ENCODE peak calls at places on chromosomes 4 and X, in four cellular contexts. H is pancreas, L is lower lobe of right lung, Z is AG10803. F is an unnamed sample.

GRCh38 chr4:155799794-155800123 is 40.9 kb downstream of the GUCY1B1 start:
- DNase-seq in L (no peak), Z (no peak), H (no peak), F (no peak)

GRCh38 chrX:151724563-151725337 is 8.9 kb downstream of the FATE1 start:
- DNase-seq in L (no peak), H (peak; percentile 54), Z (no peak), F (no peak)

GRCh38 chr4:26589699-26590098 is 5.8 kb downstream of the TBC1D19 start:
- DNase-seq in L (no peak), Z (no peak), H (no peak), F (no peak)

GRCh38 chr4:70531981-70532380 is 13.6 kb downstream of the AMTN start:
- DNase-seq in H (no peak), L (no peak), Z (no peak), F (no peak)

GRCh38 chr4:37245391-37245954 is 930 bp downstream of the NWD2 start:
- DNase-seq in H (no peak), Z (no peak), L (peak; percentile 29), F (no peak)

GRCh38 chr4:8505229-8505628 is 64.7 kb downstream of the TRMT44 start:
- DNase-seq in L (no peak), Z (no peak), H (no peak), F (no peak)

GRCh38 chrX:2425281-2426071 is 75.3 kb downstream of the DHRSX start:
- DNase-seq in L (no peak), H (no peak), Z (no peak), F (no peak)

GRCh38 chr4:72975488-72975784 is 94.1 kb downstream of the COX18 start:
- DNase-seq in H (no peak), Z (peak; percentile 53), L (no peak), F (no peak)

GRCh38 chr4:151524610-151525009 is 115.6 kb downstream of the FHIP1A start:
- DNase-seq in H (no peak), Z (no peak), L (no peak), F (no peak)

DNA sequence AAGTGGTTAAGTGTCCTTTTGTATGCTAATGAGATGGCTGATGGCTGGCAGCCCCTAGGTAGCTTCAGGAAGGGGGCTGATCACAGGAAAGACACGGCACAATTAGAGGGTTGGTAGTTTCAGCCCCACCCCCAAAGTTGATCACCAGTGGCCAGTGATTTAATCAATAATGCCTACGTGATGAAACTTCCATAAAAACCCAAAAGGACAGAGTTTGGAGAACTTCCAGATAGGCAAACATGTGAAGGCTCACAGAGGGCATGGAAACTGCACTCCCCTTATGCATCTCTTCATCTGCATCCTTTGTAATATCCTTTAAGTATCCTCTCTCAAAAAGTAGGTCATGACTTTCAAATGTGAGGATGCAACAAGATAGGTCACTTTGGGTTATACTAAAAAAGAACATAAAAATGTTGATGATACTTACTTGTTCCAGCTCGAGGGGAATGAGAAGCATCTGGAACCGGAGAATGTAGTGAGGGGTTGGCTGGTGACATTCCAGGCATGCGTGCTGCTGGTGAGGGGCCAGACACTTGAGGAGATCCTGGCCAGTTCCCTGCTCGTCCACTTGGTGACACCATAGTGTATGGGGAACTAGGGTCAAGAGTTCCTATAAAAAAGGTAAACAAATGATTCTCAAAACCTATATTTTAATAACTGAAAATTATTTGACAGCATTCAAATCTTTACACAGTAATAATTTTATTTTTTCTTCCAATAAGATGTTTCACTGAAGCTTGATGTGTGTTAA is 16.7 kb upstream of the CXorf38 start:
- DNase-seq in H (no peak), Z (peak; percentile 70), L (no peak), F (no peak)
- TF ChIP-seq CTCF in H (no peak), Z (peak; percentile 57), L (peak; percentile 21), F (peak; percentile 58)

GRCh38 chr4:53937327-53937726 is 127.1 kb downstream of the CHIC2 start:
- DNase-seq in L (no peak), Z (no peak), H (no peak), F (no peak)
- TF ChIP-seq CTCF in L (no peak), Z (no peak), H (no peak), F (no peak)

DNA sequence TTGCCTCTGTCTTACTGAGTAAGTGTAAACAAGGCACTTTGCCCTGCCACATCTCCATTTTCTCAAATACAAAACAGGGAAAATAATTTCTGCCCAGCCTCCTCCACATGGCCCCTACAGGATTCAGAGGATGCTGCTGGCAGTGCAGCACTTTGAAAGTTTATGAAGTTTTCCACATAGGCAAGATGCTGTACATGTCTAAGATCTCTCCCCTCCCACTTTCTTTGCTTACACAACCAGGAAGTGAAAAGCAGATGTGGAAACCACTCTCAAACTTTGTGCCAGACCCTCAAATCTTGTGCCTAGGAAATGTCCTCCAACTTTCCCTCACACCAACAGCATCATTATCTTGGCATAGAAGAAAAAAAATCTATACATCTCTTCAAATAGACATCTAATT is 257.0 kb upstream of the LDB2 start:
- DNase-seq in L (no peak), Z (peak; percentile 58), H (no peak), F (no peak)
- TF ChIP-seq CTCF in L (no peak), Z (peak; percentile 6), H (no peak), F (no peak)

DNA sequence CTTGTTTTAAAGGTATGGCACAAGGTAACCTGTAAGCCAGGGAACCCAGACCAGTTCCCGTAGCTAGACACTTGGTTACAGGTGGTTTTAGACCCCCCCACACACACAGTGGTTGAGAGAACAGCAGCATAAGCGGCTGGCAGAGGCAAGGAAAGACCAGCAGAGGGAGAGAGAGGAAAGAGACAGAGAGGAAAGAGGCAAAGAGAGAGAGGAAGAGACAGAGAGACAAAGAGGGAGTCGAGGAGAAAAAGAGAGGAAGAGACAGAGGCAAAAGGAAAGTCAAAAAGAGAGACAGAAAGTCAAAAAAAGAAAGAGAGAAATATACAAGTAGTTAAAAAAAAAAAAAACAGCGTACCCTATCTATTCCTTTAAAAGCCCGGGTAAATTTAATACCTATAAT is 19.5 kb upstream of the PCSK1N start:
- DNase-seq in H (no peak), L (no peak), Z (peak; percentile 1), F (no peak)
- TF ChIP-seq CTCF in H (no peak), L (no peak), Z (peak; percentile 35), F (peak; percentile 30)

DNA sequence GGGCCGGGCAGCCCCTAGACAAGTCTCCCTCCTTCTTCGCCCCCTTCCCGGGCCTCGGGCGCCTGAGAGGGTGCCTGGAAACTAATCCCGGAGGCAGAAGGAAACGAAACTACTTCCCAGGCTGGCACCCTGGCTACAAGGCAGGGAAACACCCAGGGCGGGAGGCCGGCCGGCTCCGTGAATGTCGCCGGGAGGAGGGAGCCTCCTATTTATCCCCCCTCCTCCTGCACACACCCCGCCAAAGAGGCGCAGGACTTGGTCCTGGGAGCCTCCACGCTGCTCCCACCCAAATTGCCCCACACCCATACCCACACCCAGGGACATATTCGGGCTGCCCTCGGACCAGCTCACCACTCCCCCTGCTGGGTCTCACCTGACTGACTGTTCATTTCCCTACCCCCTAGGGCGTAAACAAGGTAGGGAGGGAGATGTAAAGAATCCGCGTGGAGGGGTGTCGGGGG is at the start of gene BTC:
- DNase-seq in Z (no peak), L (peak; percentile 72), H (peak; percentile 77), F (peak; percentile 65)
- TF ChIP-seq CTCF in Z (peak; percentile 5), L (peak; percentile 22), H (peak; percentile 17), F (peak; percentile 51)

GRCh38 chr4:122854444-122854843 is 27.8 kb downstream of the FGF2 start:
- DNase-seq in Z (peak; percentile 39), L (no peak), H (no peak), F (no peak)

GRCh38 chr4:122857160-122857559 is 30.5 kb downstream of the FGF2 start:
- DNase-seq in L (no peak), Z (no peak), H (no peak), F (no peak)

GRCh38 chr4:122851568-122851967 is 24.9 kb downstream of the FGF2 start:
- DNase-seq in H (no peak), L (no peak), Z (no peak), F (no peak)

GRCh38 chr4:122854860-122855259 is 28.2 kb downstream of the FGF2 start:
- DNase-seq in Z (peak; percentile 60), L (no peak), H (peak; percentile 15), F (no peak)

DNA sequence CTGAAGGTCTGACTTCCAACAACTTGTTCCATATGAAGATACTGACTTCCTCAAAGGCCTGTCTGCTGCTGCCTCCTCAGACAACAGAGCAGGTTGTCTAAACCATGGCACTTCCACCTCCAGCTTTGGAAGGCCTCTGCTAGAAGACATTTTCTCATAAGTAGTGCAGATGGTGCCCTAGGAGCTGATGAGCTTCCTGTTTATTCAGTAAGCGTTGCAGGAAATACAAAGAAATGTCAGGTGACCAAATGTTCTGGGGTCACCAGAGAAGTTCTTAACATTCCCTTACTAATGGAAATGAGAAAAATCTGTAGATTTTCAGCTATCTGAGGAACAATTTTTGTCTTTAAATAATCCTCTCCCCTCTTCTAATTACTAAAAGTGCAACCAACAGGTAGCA is 28.9 kb downstream of the FGF2 start:
- DNase-seq in H (no peak), L (no peak), Z (no peak), F (no peak)
- TF ChIP-seq CTCF in H (no peak), L (no peak), Z (no peak), F (no peak)

DNA sequence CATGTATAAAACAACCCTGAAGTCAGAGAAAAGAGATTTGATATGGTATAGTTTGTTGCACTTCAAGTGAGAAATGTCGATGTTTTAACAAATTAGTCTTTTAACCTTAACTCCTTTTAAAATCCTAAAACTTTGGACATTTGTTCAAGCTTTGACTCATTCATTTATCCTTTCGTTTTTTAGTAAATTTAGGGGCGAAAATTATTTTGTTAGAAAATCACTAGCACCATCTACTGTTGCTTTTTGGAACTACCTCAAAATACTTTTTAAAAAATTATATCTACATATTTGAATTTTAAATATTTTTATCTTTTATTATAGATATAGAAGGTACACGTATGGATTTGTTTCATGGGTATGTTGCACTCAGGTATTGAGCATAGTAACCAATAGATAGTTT is 165.1 kb upstream of the POF1B start:
- DNase-seq in Z (peak; percentile 0), L (no peak), H (no peak), F (no peak)
- TF ChIP-seq CTCF in Z (peak; percentile 44), L (peak; percentile 27), H (peak; percentile 35), F (peak; percentile 78)

F was measured in type B pancreatic cell.